ENCODE peak calls at places on chromosomes 3 and 15, in four cellular contexts. One of them, this sample, is unnamed.

GRCh38 chr15:91985297-91985696 is 131.8 kb downstream of the SLCO3A1 start:
- DNase-seq in H9: no peak
- DNase-seq in H1: no peak
- DNase-seq in IMR-90: no peak
- DNase-seq in this sample: no peak

GRCh38 chr15:78906310-78906608 is 33.6 kb downstream of the MORF4L1 start:
- DNase-seq in H9: no peak
- DNase-seq in H1: no peak
- DNase-seq in IMR-90: peak
- DNase-seq in this sample: no peak

GRCh38 chr15:68939501-68939900 is 9.2 kb downstream of the SPESP1 start:
- DNase-seq in H9: no peak
- DNase-seq in H1: no peak
- DNase-seq in IMR-90: no peak
- DNase-seq in this sample: no peak

GRCh38 chr15:67090297-67091072 is 25.1 kb downstream of the SMAD3 start:
- DNase-seq in IMR-90: no peak
- DNase-seq in H9: no peak
- DNase-seq in H1: no peak
- DNase-seq in this sample: no peak

GRCh38 chr3:152046280-152046679 is 172.8 kb downstream of the SUCNR1 start:
- DNase-seq in IMR-90: no peak
- DNase-seq in H9: no peak
- DNase-seq in H1: no peak
- DNase-seq in this sample: no peak

GRCh38 chr3:153599685-153600084 is 437.7 kb downstream of the RAP2B start:
- DNase-seq in H9: no peak
- DNase-seq in IMR-90: peak
- DNase-seq in H1: no peak
- DNase-seq in this sample: no peak

GRCh38 chr3:134354612-134355275 is 19.5 kb downstream of the AMOTL2 start:
- DNase-seq in IMR-90: no peak
- DNase-seq in H1: no peak
- DNase-seq in H9: no peak
- DNase-seq in this sample: no peak

GRCh38 chr3:160449660-160450598 is at the start of gene TRIM59:
- DNase-seq in IMR-90: peak
- DNase-seq in H9: peak
- DNase-seq in H1: peak
- DNase-seq in this sample: peak

GRCh38 chr15:27834684-27835083 is 264.4 kb downstream of the OCA2 start:
- DNase-seq in H9: no peak
- DNase-seq in H1: no peak
- DNase-seq in IMR-90: no peak
- DNase-seq in this sample: no peak

GRCh38 chr3:65927576-65927975 is 111.1 kb downstream of the MAGI1 start:
- DNase-seq in H9: no peak
- DNase-seq in IMR-90: peak
- DNase-seq in H1: no peak
- DNase-seq in this sample: peak

GRCh38 chr3:188914556-188914955 is 257.2 kb upstream of the TPRG1 start:
- DNase-seq in H9: no peak
- DNase-seq in IMR-90: peak
- DNase-seq in H1: no peak
- DNase-seq in this sample: no peak

GRCh38 chr3:45507820-45508317 is 86.7 kb upstream of the LIMD1 start:
- DNase-seq in H1: no peak
- DNase-seq in IMR-90: peak
- DNase-seq in H9: peak
- DNase-seq in this sample: peak

GRCh38 chr3:88807471-88808090 is 299.8 kb upstream of the EPHA3 start:
- DNase-seq in H9: no peak
- DNase-seq in H1: no peak
- DNase-seq in IMR-90: peak
- DNase-seq in this sample: peak

GRCh38 chr15:39573844-39574243 is 7.0 kb upstream of the THBS1 start:
- DNase-seq in IMR-90: peak
- DNase-seq in H9: no peak
- DNase-seq in H1: no peak
- DNase-seq in this sample: no peak

GRCh38 chr3:126127452-126127851 is 43.5 kb upstream of the SLC41A3 start:
- DNase-seq in IMR-90: no peak
- DNase-seq in H9: no peak
- DNase-seq in H1: no peak
- DNase-seq in this sample: no peak

GRCh38 chr3:137692803-137693431 is 71.2 kb upstream of the SOX14 start:
- DNase-seq in IMR-90: no peak
- DNase-seq in H9: peak
- DNase-seq in H1: peak
- DNase-seq in this sample: peak

GRCh38 chr3:39541917-39542329 is 74.4 kb downstream of the MOBP start:
- DNase-seq in H1: no peak
- DNase-seq in H9: no peak
- DNase-seq in IMR-90: peak
- DNase-seq in this sample: peak

GRCh38 chr15:42491540-42492225 is 742 bp upstream of the ZNF106 start:
- DNase-seq in H1: no peak
- DNase-seq in H9: no peak
- DNase-seq in IMR-90: peak
- DNase-seq in this sample: peak

GRCh38 chr3:177770821-177771220 is 573.5 kb upstream of the TBL1XR1 start:
- DNase-seq in IMR-90: peak
- DNase-seq in H9: no peak
- DNase-seq in H1: no peak
- DNase-seq in this sample: no peak

GRCh38 chr15:36601952-36602351 is 22.5 kb downstream of the CDIN1 start:
- DNase-seq in H1: no peak
- DNase-seq in H9: no peak
- DNase-seq in IMR-90: no peak
- DNase-seq in this sample: no peak

GRCh38 chr15:59963322-59963721 is 40.8 kb upstream of the FOXB1 start:
- DNase-seq in IMR-90: no peak
- DNase-seq in H9: no peak
- DNase-seq in H1: no peak
- DNase-seq in this sample: no peak

GRCh38 chr15:47466357-47466756 is 250.9 kb upstream of the SEMA6D start:
- DNase-seq in H1: no peak
- DNase-seq in H9: no peak
- DNase-seq in IMR-90: peak
- DNase-seq in this sample: no peak

GRCh38 chr15:73786518-73786917 is 33.4 kb upstream of the INSYN1 start:
- DNase-seq in H9: peak
- DNase-seq in IMR-90: no peak
- DNase-seq in H1: peak
- DNase-seq in this sample: no peak

GRCh38 chr15:67820992-67821783 is 4.1 kb upstream of the SKOR1 start:
- DNase-seq in IMR-90: peak
- DNase-seq in H9: peak
- DNase-seq in H1: no peak
- DNase-seq in this sample: peak

GRCh38 chr3:36689560-36689959 is 74.8 kb downstream of the DCLK3 start:
- DNase-seq in IMR-90: no peak
- DNase-seq in H1: no peak
- DNase-seq in H9: no peak
- DNase-seq in this sample: no peak
- H3K56ac ChIP-seq in IMR-90: no peak
- H3K56ac ChIP-seq in H1: no peak
- H3K56ac ChIP-seq in H9: no peak
- H3K56ac ChIP-seq in this sample: no peak

GRCh38 chr15:88057836-88058235 is 198.7 kb downstream of the NTRK3 start:
- DNase-seq in IMR-90: no peak
- DNase-seq in H1: no peak
- DNase-seq in H9: no peak
- DNase-seq in this sample: no peak
- H3K27ac ChIP-seq in IMR-90: no peak
- H3K27ac ChIP-seq in H1: no peak
- H3K27ac ChIP-seq in H9: no peak
- H3K27ac ChIP-seq in this sample: no peak

GRCh38 chr15:89243691-89244511 is at the start of gene FANCI:
- DNase-seq in H1: peak
- DNase-seq in H9: peak
- DNase-seq in IMR-90: peak
- DNase-seq in this sample: peak
- H3K18ac ChIP-seq in H1: peak
- H3K18ac ChIP-seq in H9: no peak
- H3K18ac ChIP-seq in IMR-90: peak
- H3K18ac ChIP-seq in this sample: no peak

GRCh38 chr3:70919661-70920060 is 607.2 kb upstream of the MDFIC2 start:
- DNase-seq in H9: no peak
- DNase-seq in IMR-90: no peak
- DNase-seq in H1: no peak
- DNase-seq in this sample: no peak
- H3K56ac ChIP-seq in H9: no peak
- H3K56ac ChIP-seq in IMR-90: no peak
- H3K56ac ChIP-seq in H1: no peak
- H3K56ac ChIP-seq in this sample: no peak

GRCh38 chr15:58303236-58303635 is 128.6 kb upstream of the LIPC start:
- DNase-seq in H9: no peak
- DNase-seq in H1: no peak
- DNase-seq in IMR-90: no peak
- DNase-seq in this sample: no peak

GRCh38 chr15:58308742-58309355 is 122.9 kb upstream of the LIPC start:
- DNase-seq in H9: no peak
- DNase-seq in IMR-90: no peak
- DNase-seq in H1: no peak
- DNase-seq in this sample: no peak

GRCh38 chr15:58307313-58307961 is 124.4 kb upstream of the LIPC start:
- DNase-seq in IMR-90: peak
- DNase-seq in H9: no peak
- DNase-seq in H1: no peak
- DNase-seq in this sample: no peak

GRCh38 chr15:58309993-58310928 is 121.5 kb upstream of the LIPC start:
- DNase-seq in H1: no peak
- DNase-seq in IMR-90: no peak
- DNase-seq in H9: no peak
- DNase-seq in this sample: no peak

DNA sequence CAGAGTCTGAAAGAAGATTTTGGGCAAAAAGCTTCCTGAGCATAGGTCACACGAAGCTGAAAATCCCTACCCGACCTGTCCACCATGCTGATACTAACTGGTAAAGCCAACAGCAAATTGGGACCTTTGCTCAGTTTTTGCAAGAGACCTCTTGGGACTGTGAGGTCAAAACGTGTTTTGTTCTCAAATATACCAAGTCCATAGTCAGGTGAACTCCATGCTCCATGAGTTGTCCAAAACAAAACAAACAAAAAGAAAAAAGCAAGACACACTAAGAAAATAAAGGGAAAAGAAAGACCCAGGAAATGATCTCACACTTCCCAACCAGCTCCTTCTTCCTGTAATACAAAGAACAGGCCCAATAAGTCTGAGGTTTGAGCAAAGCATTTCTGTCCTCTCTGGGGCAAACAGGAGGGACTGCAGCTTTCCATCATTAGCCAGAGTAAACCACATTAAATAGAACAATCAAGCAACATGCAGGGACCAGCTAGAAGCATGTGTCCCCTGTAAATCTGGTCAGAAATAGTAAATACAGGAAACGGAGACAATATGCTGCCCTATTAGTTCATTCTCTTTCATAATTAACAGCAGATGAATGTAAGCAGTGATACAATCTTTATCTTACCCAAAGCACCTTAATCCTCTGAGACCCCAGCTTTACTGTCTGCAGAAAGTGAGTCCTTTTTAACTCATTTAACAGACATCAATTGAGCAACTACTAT is 125.0 kb upstream of the LIPC start:
- DNase-seq in H9: no peak
- DNase-seq in H1: no peak
- DNase-seq in IMR-90: no peak
- DNase-seq in this sample: no peak
- H3K27ac ChIP-seq in H9: no peak
- H3K27ac ChIP-seq in H1: no peak
- H3K27ac ChIP-seq in IMR-90: peak
- H3K27ac ChIP-seq in this sample: no peak

DNA sequence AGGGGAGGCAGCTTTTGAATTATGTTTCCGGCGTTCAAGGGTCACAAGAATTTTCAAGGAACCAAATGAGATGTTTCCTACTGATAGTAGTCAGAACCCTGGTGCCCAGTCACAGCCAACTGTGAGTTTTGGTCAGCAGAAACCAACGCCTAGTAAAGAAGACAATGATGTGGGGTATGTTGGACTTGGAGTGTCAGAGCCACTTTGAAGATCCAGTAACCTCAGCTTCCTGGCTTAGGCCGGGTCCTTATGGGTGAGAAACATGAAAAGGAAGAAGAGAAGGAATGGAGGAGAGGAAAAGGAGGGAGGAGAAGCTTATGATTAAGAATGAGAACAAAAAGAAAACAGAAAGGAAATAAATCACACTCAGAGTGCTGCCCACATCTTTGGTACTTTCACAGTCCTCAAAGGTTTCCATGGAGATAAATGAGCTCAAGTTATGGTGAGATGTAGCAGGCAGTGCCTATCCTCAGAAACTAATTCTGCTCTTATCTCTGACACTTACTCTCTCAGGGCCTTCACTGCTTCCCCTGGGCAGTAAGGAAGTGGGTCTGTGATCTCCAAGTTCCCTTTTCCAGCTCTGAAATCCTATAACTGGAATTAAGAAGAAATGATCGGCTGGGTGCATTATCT is 2.0 kb upstream of the MCF2L2 start:
- DNase-seq in IMR-90: no peak
- DNase-seq in H1: no peak
- DNase-seq in H9: no peak
- DNase-seq in this sample: peak
- H3K18ac ChIP-seq in IMR-90: no peak
- H3K18ac ChIP-seq in H1: no peak
- H3K18ac ChIP-seq in H9: no peak
- H3K18ac ChIP-seq in this sample: peak

DNA sequence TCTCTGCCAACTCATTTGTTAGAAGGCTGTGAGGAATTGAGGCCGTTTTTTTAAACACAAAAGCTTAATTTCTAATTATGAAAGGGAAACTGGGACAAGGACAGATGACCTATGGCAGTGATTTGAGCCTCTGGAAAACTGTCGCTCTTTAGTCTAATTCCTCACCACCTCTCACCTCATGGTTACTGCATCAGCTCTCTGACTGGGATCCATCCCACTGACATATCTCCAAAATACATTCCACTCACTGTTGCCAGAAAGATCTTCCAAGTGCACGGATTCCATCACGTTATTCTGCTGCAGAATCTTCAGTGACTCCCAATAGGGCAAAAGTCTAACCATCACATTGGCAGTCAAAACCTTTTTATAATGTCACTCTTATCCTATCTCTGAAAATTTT is 132.2 kb upstream of the MB21D2 start:
- DNase-seq in IMR-90: no peak
- DNase-seq in H9: no peak
- DNase-seq in H1: no peak
- DNase-seq in this sample: no peak
- H3K56ac ChIP-seq in IMR-90: no peak
- H3K56ac ChIP-seq in H9: no peak
- H3K56ac ChIP-seq in H1: no peak
- H3K56ac ChIP-seq in this sample: no peak

This sample was measured in mesendoderm.